ENCODE peak calls at places on chromosomes 5 and 9, in four cellular contexts. Q is HCT116, Y is H1, J is A549. T is an unnamed sample.

GRCh38 chr9:84808416-84808815 is 138.9 kb downstream of the NTRK2 start:
- DNase-seq in Y (no peak), Q (no peak), J (no peak), T (no peak)

GRCh38 chr9:132175431-132175830 is 13.6 kb downstream of the NTNG2 start:
- DNase-seq in Y (no peak), Q (no peak), J (no peak), T (no peak)

GRCh38 chr9:85108806-85109205 is 439.3 kb downstream of the NTRK2 start:
- DNase-seq in J (no peak), Q (no peak), Y (no peak), T (no peak)

GRCh38 chr5:66974256-66974655 is 222.3 kb downstream of the CD180 start:
- DNase-seq in Y (no peak), Q (no peak), J (no peak), T (no peak)

GRCh38 chr5:81019748-81020147 is 59.6 kb downstream of the RASGRF2 start:
- DNase-seq in Y (no peak), J (no peak), Q (no peak), T (no peak)

GRCh38 chr9:118000581-118000980 is 296.4 kb downstream of the TLR4 start:
- DNase-seq in Q (no peak), Y (no peak), J (no peak), T (peak; percentile 72)

GRCh38 chr5:148810821-148811220 is 15.6 kb upstream of the ADRB2 start:
- DNase-seq in J (no peak), Q (no peak), Y (no peak), T (peak; percentile 61)

GRCh38 chr5:133565993-133566392 is 46.3 kb downstream of the FSTL4 start:
- DNase-seq in Q (no peak), J (no peak), Y (no peak), T (peak; percentile 28)

GRCh38 chr5:67038817-67039603 is 157.6 kb downstream of the CD180 start:
- DNase-seq in Q (no peak), J (no peak), Y (no peak), T (no peak)

GRCh38 chr9:80871596-80871995 is 817.8 kb downstream of the TLE1 start:
- DNase-seq in J (no peak), Q (no peak), Y (no peak), T (no peak)

GRCh38 chr9:120878188-120879130 is 1.5 kb upstream of the PHF19 start:
- DNase-seq in Y (no peak), J (no peak), Q (no peak), T (peak; percentile 51)

GRCh38 chr5:154320690-154321089 is 125.1 kb upstream of the SAP30L start:
- DNase-seq in J (no peak), Q (no peak), Y (no peak), T (no peak)

GRCh38 chr5:59732301-59732700 is 161.2 kb downstream of the PDE4D start:
- DNase-seq in J (no peak), Y (no peak), Q (no peak), T (no peak)

GRCh38 chr5:169735913-169736312 is 98.8 kb downstream of the DOCK2 start:
- DNase-seq in J (no peak), Y (no peak), Q (no peak), T (no peak)

GRCh38 chr5:62257018-62257367 is 49.0 kb upstream of the KIF2A start:
- DNase-seq in Y (no peak), Q (no peak), J (no peak), T (no peak)

GRCh38 chr9:129750010-129750409 is 2.8 kb downstream of the PTGES start:
- DNase-seq in Q (no peak), Y (no peak), J (no peak), T (no peak)

GRCh38 chr5:134252671-134253070 is 26.8 kb upstream of the PPP2CA start:
- DNase-seq in Q (peak; percentile 74), Y (no peak), J (peak; percentile 80), T (no peak)

GRCh38 chr5:77400645-77401044 is 91.5 kb downstream of the WDR41 start:
- DNase-seq in Q (no peak), J (no peak), Y (no peak), T (peak; percentile 21)

GRCh38 chr5:109907751-109908150 is 218.0 kb downstream of the MAN2A1 start:
- DNase-seq in Q (no peak), J (no peak), Y (no peak), T (no peak)

GRCh38 chr9:122096620-122097415 is 3.7 kb upstream of the TTLL11 start:
- DNase-seq in Q (no peak), Y (no peak), J (no peak), T (no peak)

GRCh38 chr9:134982311-134982710 is 64.6 kb upstream of the FCN1 start:
- DNase-seq in Y (no peak), Q (no peak), J (no peak), T (no peak)

GRCh38 chr9:83937861-83938455 is 16.7 kb upstream of the KIF27 start:
- DNase-seq in Q (peak; percentile 62), Y (peak; percentile 47), J (peak; percentile 56), T (peak; percentile 76)

GRCh38 chr5:54639621-54640020 is 122.1 kb downstream of the SNX18 start:
- DNase-seq in Y (no peak), Q (no peak), J (no peak), T (no peak)

GRCh38 chr5:33852837-33853236 is 39.0 kb downstream of the ADAMTS12 start:
- DNase-seq in J (no peak), Q (no peak), Y (no peak), T (no peak)

GRCh38 chr5:57566914-57567313 is 84.3 kb upstream of the ACTBL2 start:
- DNase-seq in J (no peak), Q (no peak), Y (no peak), T (peak; percentile 1)

GRCh38 chr5:139726248-139726647 is 69.4 kb upstream of the PSD2 start:
- DNase-seq in J (no peak), Q (no peak), Y (no peak), T (no peak)

DNA sequence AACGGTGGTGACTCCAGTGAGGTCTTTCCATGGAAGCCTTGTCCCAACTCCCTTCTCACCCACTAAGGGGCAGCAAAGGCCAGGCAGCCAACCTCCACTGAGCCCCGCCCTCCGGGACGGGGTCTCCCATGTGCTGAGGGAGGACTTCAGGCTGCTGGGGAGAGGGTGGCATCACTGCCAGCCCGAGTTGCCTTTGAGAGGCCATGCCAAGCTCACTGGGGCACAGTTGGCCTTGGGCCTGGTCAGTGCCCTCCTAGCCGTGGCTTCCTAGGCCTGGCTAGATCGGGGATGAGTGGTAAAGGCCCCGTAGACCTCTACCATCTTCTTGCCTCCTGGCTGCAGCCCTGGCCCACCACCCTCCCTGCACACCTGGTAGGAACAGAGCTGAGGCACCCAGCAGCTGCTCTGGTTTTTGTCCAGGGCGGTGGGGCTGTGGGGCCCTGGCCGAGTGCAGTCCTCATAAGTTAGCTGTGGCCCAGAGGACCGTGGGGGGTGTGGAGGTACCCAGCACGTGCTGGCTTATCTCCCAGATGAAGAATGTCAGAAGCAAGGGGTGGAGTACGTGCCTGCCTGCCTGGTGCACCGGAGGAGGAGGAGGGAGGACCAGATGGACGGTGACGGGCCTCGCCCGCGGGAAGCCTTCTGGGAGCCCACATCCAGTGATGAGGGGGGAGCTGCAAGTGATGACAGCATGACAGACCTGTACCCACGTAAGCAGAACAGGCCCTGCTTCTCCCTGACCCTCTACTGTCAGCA is 3.2 kb downstream of the SURF2 start:
- DNase-seq in Q (no peak), Y (peak; percentile 70), J (no peak), T (peak; percentile 57)
- TF ChIP-seq CTCF in Q (peak; percentile 42), Y (peak; percentile 72), J (peak; percentile 2), T (peak; percentile 36)

GRCh38 chr5:160767062-160767461 is 84.9 kb downstream of the ATP10B start:
- DNase-seq in Q (no peak), Y (no peak), J (no peak), T (no peak)
- TF ChIP-seq MAX in Q (no peak), Y (no peak), J (no peak), T (no peak)

GRCh38 chr5:71862661-71863060 is 143.6 kb downstream of the CARTPT start:
- DNase-seq in J (no peak), Y (no peak), Q (no peak), T (no peak)

GRCh38 chr5:71865202-71865601 is 146.1 kb downstream of the CARTPT start:
- DNase-seq in Q (no peak), J (no peak), Y (no peak), T (no peak)

GRCh38 chr5:71861682-71862457 is 142.8 kb downstream of the CARTPT start:
- DNase-seq in J (no peak), Y (no peak), Q (no peak), T (no peak)

GRCh38 chr5:71860048-71860447 is 141.0 kb downstream of the CARTPT start:
- DNase-seq in Y (no peak), Q (no peak), J (no peak), T (no peak)

GRCh38 chr5:71859515-71859914 is 140.4 kb downstream of the CARTPT start:
- DNase-seq in Y (no peak), Q (no peak), J (no peak), T (no peak)
- H3K4me3 ChIP-seq in Y (no peak overlapping the region), Q (no peak overlapping the region), J (no peak overlapping the region), T (no peak overlapping the region)

GRCh38 chr9:128414461-128414860 is 6.2 kb upstream of the CERCAM start:
- DNase-seq in Y (no peak), J (peak; percentile 64), Q (no peak), T (no peak)
- TF ChIP-seq CTCF in Y (peak; percentile 53), J (peak; percentile 24), Q (peak; percentile 55), T (no peak)

GRCh38 chr5:181114844-181115778 is 15.9 kb downstream of the OR2V1 start:
- DNase-seq in J (peak; percentile 58), Q (no peak), Y (peak; percentile 65), T (no peak)
- TF ChIP-seq MAX in J (peak; percentile 94), Q (no peak), Y (peak; percentile 65), T (no peak)

GRCh38 chr5:180830253-180831138 is 27.9 kb upstream of the MGAT1 start:
- DNase-seq in J (peak; percentile 56), Y (peak; percentile 83), Q (no peak), T (peak; percentile 62)

GRCh38 chr5:180831139-180832080 is 28.8 kb upstream of the MGAT1 start:
- DNase-seq in Y (peak; percentile 86), J (peak; percentile 90), Q (peak; percentile 46), T (peak; percentile 84)

GRCh38 chr5:180829711-180830110 is 27.1 kb upstream of the MGAT1 start:
- DNase-seq in J (no peak), Q (no peak), Y (no peak), T (no peak)

GRCh38 chr5:180832638-180833068 is 28.4 kb downstream of the ZFP62 start:
- DNase-seq in Y (no peak), Q (no peak), J (no peak), T (no peak)
- H3K4me3 ChIP-seq in Y (no peak overlapping the region), Q (peak overlapping the region; percentile 87), J (peak overlapping the region; percentile 66), T (peak overlapping the region; percentile 77)

T was measured in NB4.